ENCODE peak calls at places on chromosomes 11 and 22, in seven cellular contexts. U, G, M, H, T, D and Y are unnamed samples.

GRCh38 chr22:48918585-48919186 is 909.0 kb downstream of the BRD1 start:
- DNase-seq in U (no peak), G (no peak), M (no peak), H (no peak), T (no peak), D (no peak), Y (no peak)

GRCh38 chr22:26364066-26365015 is 64.7 kb upstream of the ASPHD2 start:
- DNase-seq in U (peak), G (peak), M (no peak), H (no peak), T (peak), D (peak), Y (peak)

GRCh38 chr11:67448220-67448609 is 4.3 kb downstream of the GPR152 start:
- DNase-seq in U (no peak), G (no peak), M (no peak), H (no peak), T (no peak), D (no peak), Y (no peak)

GRCh38 chr11:95676280-95676679 is 113.3 kb downstream of the FAM76B start:
- DNase-seq in U (no peak), G (no peak), M (no peak), H (no peak), T (no peak), D (no peak), Y (no peak)

GRCh38 chr11:79758325-79758724 is 317.5 kb upstream of the TENM4 start:
- DNase-seq in U (no peak), G (no peak), M (no peak), H (no peak), T (no peak), D (no peak), Y (no peak)

GRCh38 chr11:107609384-107610218 is 18.7 kb downstream of the ELMOD1 start:
- DNase-seq in U (no peak), G (no peak), M (no peak), H (no peak), T (no peak), D (no peak), Y (no peak)

GRCh38 chr22:26409705-26410376 is 19.2 kb upstream of the ASPHD2 start:
- DNase-seq in U (no peak), G (no peak), M (no peak), H (no peak), T (no peak), D (peak), Y (no peak)

GRCh38 chr11:24005202-24005876 is 491.5 kb upstream of the LUZP2 start:
- DNase-seq in U (no peak), G (no peak), M (no peak), H (no peak), T (no peak), D (no peak), Y (no peak)

GRCh38 chr11:107385361-107385982 is 72.2 kb downstream of the CWF19L2 start:
- DNase-seq in U (no peak), G (no peak), M (no peak), H (no peak), T (no peak), D (no peak), Y (no peak)

GRCh38 chr11:2940930-2941821 is 12.0 kb upstream of the PHLDA2 start:
- DNase-seq in U (no peak), G (no peak), M (peak), H (no peak), T (no peak), D (no peak), Y (no peak)

GRCh38 chr22:36998620-36999351 is 20.5 kb downstream of the TST start:
- DNase-seq in U (no peak), G (no peak), M (no peak), H (no peak), T (no peak), D (no peak), Y (no peak)

GRCh38 chr22:20567993-20568417 is 60.6 kb downstream of the MED15 start:
- DNase-seq in U (no peak), G (peak), M (no peak), H (no peak), T (no peak), D (no peak), Y (no peak)

GRCh38 chr11:123129920-123130319 is 65.1 kb downstream of the CLMP start:
- DNase-seq in U (no peak), G (no peak), M (no peak), H (no peak), T (peak), D (no peak), Y (no peak)

GRCh38 chr11:76664578-76665061 is 5.9 kb downstream of the LRRC32 start:
- DNase-seq in U (no peak), G (no peak), M (peak), H (peak), T (no peak), D (peak), Y (no peak)

GRCh38 chr11:106421673-106422292 is 344.3 kb downstream of the AASDHPPT start:
- DNase-seq in U (no peak), G (no peak), M (no peak), H (no peak), T (no peak), D (no peak), Y (no peak)

GRCh38 chr11:124591430-124591829 is 19.8 kb upstream of the PANX3 start:
- DNase-seq in U (no peak), G (no peak), M (no peak), H (no peak), T (no peak), D (no peak), Y (no peak)

GRCh38 chr11:86475027-86475426 is 100.3 kb downstream of the CCDC81 start:
- DNase-seq in U (no peak), G (no peak), M (no peak), H (peak), T (no peak), D (no peak), Y (no peak)

GRCh38 chr22:38685761-38686160 is 4.0 kb downstream of the TOMM22 start:
- DNase-seq in U (no peak), G (no peak), M (no peak), H (no peak), T (no peak), D (no peak), Y (no peak)

GRCh38 chr22:25824828-25825474 is 83.0 kb downstream of the MYO18B start:
- DNase-seq in U (no peak), G (no peak), M (no peak), H (no peak), T (no peak), D (no peak), Y (no peak)

GRCh38 chr11:36409152-36409713 is 100.8 kb downstream of the TRAF6 start:
- DNase-seq in U (no peak), G (no peak), M (no peak), H (no peak), T (no peak), D (peak), Y (no peak)

GRCh38 chr11:47177229-47177845 is 658 bp upstream of the ARFGAP2 start:
- DNase-seq in U (peak), G (peak), M (peak), H (peak), T (peak), D (peak), Y (peak)

GRCh38 chr22:19868773-19869471 is 14.2 kb upstream of the GNB1L start:
- DNase-seq in U (no peak), G (peak), M (peak), H (no peak), T (no peak), D (no peak), Y (peak)

GRCh38 chr11:74949748-74950127 is 672 bp downstream of the SPCS2 start:
- DNase-seq in U (peak), G (no peak), M (no peak), H (no peak), T (no peak), D (peak), Y (no peak)

GRCh38 chr11:102199673-102200072 is 89.4 kb downstream of the YAP1 start:
- DNase-seq in U (no peak), G (no peak), M (no peak), H (no peak), T (no peak), D (no peak), Y (no peak)

GRCh38 chr11:67418476-67419281 is 3.2 kb downstream of the CARNS1 start:
- DNase-seq in U (peak), G (peak), M (no peak), H (no peak), T (no peak), D (no peak), Y (no peak)

GRCh38 chr11:114762437-114762836 is 84.1 kb downstream of the NXPE2 start:
- DNase-seq in U (peak), G (peak), M (peak), H (no peak), T (peak), D (peak), Y (peak)

GRCh38 chr11:66329165-66329673 is 7.0 kb downstream of the RIN1 start:
- DNase-seq in U (no peak), G (no peak), M (no peak), H (no peak), T (no peak), D (no peak), Y (no peak)

GRCh38 chr11:8614497-8614896 is 20.5 kb upstream of the STK33 start:
- DNase-seq in U (no peak), G (no peak), M (no peak), H (no peak), T (no peak), D (no peak), Y (no peak)

GRCh38 chr11:120815260-120816100 is 208.4 kb upstream of the TBCEL start:
- DNase-seq in U (no peak), G (no peak), M (no peak), H (no peak), T (no peak), D (no peak), Y (no peak)

GRCh38 chr11:31882951-31883392 is 71.8 kb upstream of the PAX6 start:
- DNase-seq in U (no peak), G (no peak), M (no peak), H (no peak), T (peak), D (no peak), Y (no peak)

GRCh38 chr11:86981777-86982540 is 26.8 kb upstream of the FZD4 start:
- DNase-seq in U (no peak), G (no peak), M (no peak), H (no peak), T (no peak), D (no peak), Y (no peak)

GRCh38 chr11:94883878-94884277 is 89.5 kb downstream of the CWC15 start:
- DNase-seq in U (no peak), G (no peak), M (no peak), H (no peak), T (no peak), D (no peak), Y (no peak)

GRCh38 chr22:43867839-43868652 is 5.7 kb upstream of the SULT4A1 start:
- DNase-seq in U (peak), G (peak), M (no peak), H (no peak), T (peak), D (peak), Y (no peak)

GRCh38 chr11:110160016-110160415 is 66.8 kb downstream of the ZC3H12C start:
- DNase-seq in U (no peak), G (no peak), M (no peak), H (no peak), T (no peak), D (peak), Y (no peak)

GRCh38 chr11:117814766-117815261 is 9.7 kb downstream of the FXYD2 start:
- DNase-seq in U (peak), G (peak), M (no peak), H (no peak), T (peak), D (no peak), Y (no peak)

GRCh38 chr11:110125632-110126031 is 32.4 kb downstream of the ZC3H12C start:
- DNase-seq in U (no peak), G (no peak), M (no peak), H (no peak), T (no peak), D (no peak), Y (no peak)

GRCh38 chr11:120334894-120335462 is 1.2 kb upstream of the ARHGEF12 start:
- DNase-seq in U (peak), G (no peak), M (peak), H (no peak), T (peak), D (peak), Y (peak)

GRCh38 chr22:48380016-48380665 is 1447.5 kb downstream of the BRD1 start:
- DNase-seq in U (no peak), G (no peak), M (peak), H (peak), T (no peak), D (no peak), Y (no peak)

GRCh38 chr11:116602637-116602942 is 170.2 kb downstream of the BUD13 start:
- DNase-seq in U (no peak), G (no peak), M (no peak), H (no peak), T (no peak), D (no peak), Y (no peak)

GRCh38 chr11:116601734-116602636 is 170.8 kb downstream of the BUD13 start:
- DNase-seq in U (no peak), G (no peak), M (peak), H (peak), T (peak), D (peak), Y (no peak)

GRCh38 chr11:116606060-116606459 is 166.7 kb downstream of the BUD13 start:
- DNase-seq in U (no peak), G (no peak), M (no peak), H (peak), T (no peak), D (no peak), Y (no peak)

GRCh38 chr11:116605543-116605942 is 167.2 kb downstream of the BUD13 start:
- DNase-seq in U (peak), G (no peak), M (no peak), H (peak), T (peak), D (peak), Y (peak)

GRCh38 chr11:116603783-116604323 is 168.9 kb downstream of the BUD13 start:
- DNase-seq in U (no peak), G (no peak), M (no peak), H (peak), T (no peak), D (no peak), Y (no peak)
- H3K27ac ChIP-seq in U (no peak), G (no peak), M (no peak), H (no peak), T (no peak), D (no peak), Y (no peak)

DNA sequence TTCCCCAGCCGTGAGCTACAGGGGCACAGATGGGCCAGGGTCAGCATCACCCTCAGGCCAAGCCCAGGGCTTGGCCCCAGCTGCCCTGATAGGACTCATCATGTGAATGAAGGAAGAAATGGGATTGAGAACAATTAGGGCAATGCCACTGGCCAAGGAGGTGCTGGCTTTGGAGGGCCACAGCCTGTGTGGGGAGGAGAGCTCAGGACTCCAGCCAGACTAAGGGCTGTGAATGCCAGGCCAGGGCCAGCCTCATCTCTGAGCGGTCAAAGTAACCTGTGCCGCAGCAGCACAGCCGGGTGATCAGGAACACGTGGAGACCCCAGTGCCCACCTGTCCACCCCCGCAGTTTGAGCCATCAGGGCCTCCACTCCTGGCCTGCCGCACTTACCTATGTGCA is 10.1 kb downstream of the CHID1 start:
- DNase-seq in U (no peak), G (no peak), M (no peak), H (no peak), T (no peak), D (no peak), Y (no peak)
- H3K27ac ChIP-seq in U (no peak), G (no peak), M (no peak), H (no peak), T (no peak), D (no peak), Y (no peak)

DNA sequence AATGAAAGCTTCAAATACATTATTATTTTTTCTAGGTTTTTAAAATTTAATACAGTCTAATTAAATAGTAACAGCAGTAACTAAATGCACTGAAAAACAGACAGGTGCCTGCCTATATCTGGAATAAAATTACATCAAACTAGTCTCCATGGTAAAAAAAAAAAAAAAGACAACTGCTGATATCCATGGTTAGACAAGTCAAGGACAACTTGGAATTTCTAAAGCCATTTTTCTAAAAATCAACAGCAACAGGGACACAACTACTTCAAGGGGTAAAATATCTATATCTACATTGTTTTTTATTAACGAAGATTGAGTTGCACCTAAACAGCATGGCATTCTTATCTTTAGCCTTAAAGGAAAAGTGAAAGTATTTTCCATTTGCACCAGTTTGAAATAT is 74.7 kb upstream of the VPREB1 start:
- DNase-seq in U (no peak), G (no peak), M (no peak), H (no peak), T (no peak), D (no peak), Y (no peak)
- H3K27ac ChIP-seq in U (peak), G (no peak), M (no peak), H (no peak), T (no peak), D (no peak), Y (no peak)

GRCh38 chr11:27241316-27242122 is 121.5 kb downstream of the CCDC34 start:
- DNase-seq in U (no peak), G (no peak), M (no peak), H (no peak), T (peak), D (no peak), Y (no peak)

GRCh38 chr11:27238811-27239210 is 124.2 kb downstream of the CCDC34 start:
- DNase-seq in U (no peak), G (no peak), M (no peak), H (no peak), T (no peak), D (no peak), Y (no peak)

GRCh38 chr11:27237641-27238040 is 125.4 kb downstream of the CCDC34 start:
- DNase-seq in U (no peak), G (no peak), M (no peak), H (no peak), T (no peak), D (no peak), Y (no peak)

GRCh38 chr11:27242591-27242990 is 120.4 kb downstream of the CCDC34 start:
- DNase-seq in U (no peak), G (no peak), M (no peak), H (no peak), T (peak), D (no peak), Y (no peak)

DNA sequence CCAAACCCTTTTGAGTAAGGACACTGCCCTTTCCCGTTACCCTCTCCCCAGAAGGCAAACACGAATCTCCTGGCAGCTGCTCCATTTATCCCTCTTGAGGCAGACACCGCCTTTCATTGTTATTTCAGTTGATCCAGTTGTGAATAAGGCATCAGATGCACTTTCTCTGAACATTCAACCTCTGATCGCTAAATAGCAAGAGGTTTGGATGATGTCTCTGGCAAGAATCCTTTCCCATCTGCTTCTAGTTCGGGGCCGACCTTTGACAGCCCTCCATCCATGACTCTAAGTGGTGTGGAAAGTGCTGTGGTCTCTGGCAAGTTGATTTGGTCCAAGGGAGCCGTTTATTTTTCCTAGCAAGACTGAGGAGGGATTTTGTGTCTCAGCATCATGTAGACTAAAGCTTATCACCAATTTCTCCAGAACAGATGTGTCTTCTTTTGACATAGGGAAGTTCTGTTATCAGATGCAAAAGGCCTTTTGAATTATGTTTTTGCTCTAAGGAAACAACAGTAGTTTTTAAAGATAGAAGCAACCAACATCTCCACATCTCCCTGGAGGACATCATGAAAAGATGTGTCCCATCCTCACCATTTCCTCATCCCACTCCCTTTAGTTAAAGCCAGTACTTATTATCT is 123.6 kb downstream of the CCDC34 start:
- DNase-seq in U (no peak), G (peak), M (no peak), H (no peak), T (no peak), D (no peak), Y (no peak)
- H3K27ac ChIP-seq in U (no peak), G (peak), M (no peak), H (no peak), T (no peak), D (no peak), Y (no peak)

GRCh38 chr22:28905433-28905832 is 22.1 kb downstream of the ZNRF3 start:
- DNase-seq in U (no peak), G (no peak), M (no peak), H (no peak), T (no peak), D (no peak), Y (no peak)

GRCh38 chr22:28903719-28904118 is 20.3 kb downstream of the ZNRF3 start:
- DNase-seq in U (no peak), G (no peak), M (peak), H (no peak), T (no peak), D (no peak), Y (no peak)

GRCh38 chr22:28902490-28902889 is 19.1 kb downstream of the ZNRF3 start:
- DNase-seq in U (no peak), G (no peak), M (no peak), H (no peak), T (no peak), D (no peak), Y (no peak)

GRCh38 chr22:28904211-28904808 is 20.9 kb downstream of the ZNRF3 start:
- DNase-seq in U (no peak), G (no peak), M (peak), H (no peak), T (peak), D (peak), Y (no peak)

GRCh38 chr22:28903080-28903479 is 19.7 kb downstream of the ZNRF3 start:
- DNase-seq in U (no peak), G (peak), M (peak), H (no peak), T (no peak), D (no peak), Y (no peak)
- H3K27ac ChIP-seq in U (no peak), G (peak), M (peak), H (peak), T (no peak), D (no peak), Y (no peak)

GRCh38 chr22:45686842-45687241 is 15.2 kb downstream of the ATXN10 start:
- DNase-seq in U (no peak), G (no peak), M (no peak), H (no peak), T (no peak), D (no peak), Y (no peak)

GRCh38 chr22:45686004-45686403 is 14.4 kb downstream of the ATXN10 start:
- DNase-seq in U (no peak), G (no peak), M (no peak), H (no peak), T (no peak), D (no peak), Y (no peak)

GRCh38 chr22:45690008-45690407 is 18.4 kb downstream of the ATXN10 start:
- DNase-seq in U (no peak), G (no peak), M (no peak), H (no peak), T (no peak), D (no peak), Y (no peak)

GRCh38 chr22:45688606-45689080 is 17.0 kb downstream of the ATXN10 start:
- DNase-seq in U (no peak), G (no peak), M (no peak), H (no peak), T (no peak), D (no peak), Y (no peak)

GRCh38 chr22:45689195-45689594 is 17.6 kb downstream of the ATXN10 start:
- DNase-seq in U (no peak), G (no peak), M (no peak), H (no peak), T (no peak), D (no peak), Y (no peak)
- H3K27ac ChIP-seq in U (no peak), G (peak), M (peak), H (no peak), T (peak), D (no peak), Y (no peak)